ENCODE peak calls at places on chromosomes 11 and 22, in seven cellular contexts. V is HTR-8/SVneo; Y is astrocyte of the spinal cord; B is stimulated activated CD4-positive, alpha-beta T cell treated with anti-CD3 and anti-CD28 coated beads, Interleukin-1b, Interleukin-23, amount 100 ng/mL, for 4 hours; U is SK-MEL-5; R is NCI-H774; M is left colon. N is an unnamed sample.

GRCh38 chr11:65896009-65896999 is 3.9 kb downstream of the FOSL1 start:
- DNase-seq in V (no peak), Y (no peak), B (no peak), U (no peak), R (no peak), M (no peak), N (no peak)

GRCh38 chr11:120184946-120185677 is 25.7 kb upstream of the OAF start:
- DNase-seq in V (no peak), Y (no peak), B (no peak), U (no peak), R (no peak), M (peak; percentile 69), N (no peak)

GRCh38 chr22:24146791-24147353 is 34.4 kb upstream of the SUSD2 start:
- DNase-seq in V (peak; percentile 22), Y (peak; percentile 85), B (no peak), U (peak; percentile 93), R (no peak), M (no peak), N (peak; percentile 94)

GRCh38 chr11:62477927-62478326 is 59.1 kb downstream of the SCGB1A1 start:
- DNase-seq in V (no peak), Y (no peak), B (no peak), U (no peak), R (no peak), M (no peak), N (no peak)

GRCh38 chr11:1573077-1573846 is 1.2 kb upstream of the DUSP8 start:
- DNase-seq in V (no peak), Y (no peak), B (no peak), U (no peak), R (peak; percentile 46), M (peak; percentile 76), N (no peak)

GRCh38 chr11:66842501-66842895 is 743 bp upstream of the RCE1 start:
- DNase-seq in V (no peak), Y (no peak), B (no peak), U (no peak), R (no peak), M (no peak), N (no peak)

GRCh38 chr22:49207008-49207775 is 620.5 kb downstream of the BRD1 start:
- DNase-seq in V (no peak), Y (no peak), B (no peak), U (no peak), R (no peak), M (no peak), N (no peak)

GRCh38 chr22:29716814-29717213 is 3.0 kb upstream of the CABP7 start:
- DNase-seq in V (peak; percentile 57), Y (peak; percentile 76), B (no peak), U (peak; percentile 89), R (no peak), M (peak; percentile 64), N (peak; percentile 92)

GRCh38 chr11:15190611-15191010 is 75.9 kb downstream of the INSC start:
- DNase-seq in V (no peak), Y (no peak), B (no peak), U (no peak), R (no peak), M (no peak), N (no peak)

GRCh38 chr11:65791719-65792213 is 4.9 kb downstream of the OVOL1 start:
- DNase-seq in V (no peak), Y (no peak), B (peak; percentile 28), U (no peak), R (peak; percentile 49), M (peak; percentile 87), N (no peak)

GRCh38 chr11:130804306-130805077 is 111.8 kb downstream of the SNX19 start:
- DNase-seq in V (no peak), Y (no peak), B (no peak), U (no peak), R (no peak), M (no peak), N (no peak)

GRCh38 chr11:130672911-130673310 is 224.5 kb downstream of the ADAMTS15 start:
- DNase-seq in V (no peak), Y (no peak), B (no peak), U (no peak), R (no peak), M (no peak), N (peak; percentile 53)

GRCh38 chr22:37095113-37095512 is 14.4 kb downstream of the TMPRSS6 start:
- DNase-seq in V (no peak), Y (no peak), B (peak; percentile 61), U (no peak), R (no peak), M (no peak), N (no peak)

GRCh38 chr22:48722661-48723060 is 1105.0 kb downstream of the BRD1 start:
- DNase-seq in V (no peak), Y (no peak), B (no peak), U (no peak), R (no peak), M (no peak), N (no peak)

GRCh38 chr22:37672920-37673453 is 2.4 kb upstream of the LGALS1 start:
- DNase-seq in V (no peak), Y (no peak), B (no peak), U (no peak), R (no peak), M (peak; percentile 55), N (no peak)

GRCh38 chr11:130808541-130808940 is 107.7 kb downstream of the SNX19 start:
- DNase-seq in V (no peak), Y (no peak), B (no peak), U (no peak), R (no peak), M (no peak), N (no peak)

GRCh38 chr11:45453721-45454120 is 167.6 kb upstream of the SYT13 start:
- DNase-seq in V (no peak), Y (no peak), B (no peak), U (no peak), R (no peak), M (no peak), N (no peak)

GRCh38 chr22:22342697-22343602 is 98.4 kb downstream of the VPREB1 start:
- DNase-seq in V (peak; percentile 32), Y (peak; percentile 10), B (peak; percentile 64), U (peak; percentile 64), R (peak; percentile 25), M (peak; percentile 85), N (peak; percentile 36)

GRCh38 chr22:23068096-23068831 is 2.1 kb upstream of the GNAZ start:
- DNase-seq in V (no peak), Y (no peak), B (no peak), U (no peak), R (no peak), M (peak; percentile 2), N (no peak)

GRCh38 chr22:31577711-31578110 is 81.4 kb downstream of the SFI1 start:
- DNase-seq in V (no peak), Y (no peak), B (no peak), U (no peak), R (no peak), M (no peak), N (no peak)